ENCODE peak calls at places on chromosome 17, in five cellular contexts. H is A549, S is lung, A is hepatocyte, F is fibroblast of pulmonary artery. T is an unnamed sample.

GRCh38 chr17:68532826-68533225 is 20.6 kb downstream of the PRKAR1A start:
- DNase-seq in S (no peak), H (no peak), A (no peak), F (no peak), T (no peak)

GRCh38 chr17:3378321-3378720 is 7.8 kb downstream of the OR3A2 start:
- DNase-seq in S (no peak), H (no peak), A (no peak), F (no peak), T (no peak)

GRCh38 chr17:62870581-62870964 is 62.5 kb upstream of the MARCHF10 start:
- DNase-seq in S (no peak), H (no peak), A (no peak), F (no peak), T (no peak)

GRCh38 chr17:79164408-79164807 is 89.8 kb downstream of the ENGASE start:
- DNase-seq in F (no peak), S (no peak), A (no peak), H (no peak), T (no peak)

GRCh38 chr17:38532451-38532850 is 73.3 kb downstream of the SRCIN1 start:
- DNase-seq in S (no peak), H (no peak), F (no peak), A (no peak), T (no peak)

GRCh38 chr17:72474243-72474642 is 353.4 kb downstream of the SOX9 start:
- DNase-seq in S (no peak), A (no peak), F (no peak), H (no peak), T (no peak)

GRCh38 chr17:79732246-79732645 is 1.5 kb downstream of the ENPP7 start:
- DNase-seq in H (no peak), A (no peak), F (no peak), S (no peak), T (no peak)

GRCh38 chr17:44007346-44008204 is 3.2 kb downstream of the NAGS start:
- DNase-seq in H (no peak), S (no peak), F (no peak), A (no peak), T (no peak)

GRCh38 chr17:65081439-65081838 is 24.9 kb upstream of the GNA13 start:
- DNase-seq in H (no peak), S (no peak), A (no peak), F (no peak), T (no peak)

GRCh38 chr17:77753691-77754265 is 204.7 kb upstream of the TNRC6C start:
- DNase-seq in H (no peak), A (no peak), F (no peak), S (no peak), T (no peak)

GRCh38 chr17:20983359-20983637 is 59.5 kb downstream of the USP22 start:
- DNase-seq in H (no peak), F (no peak), S (no peak), A (no peak), T (no peak)

GRCh38 chr17:55859518-55859917 is 108.7 kb downstream of the PCTP start:
- DNase-seq in H (no peak), A (no peak), F (no peak), S (no peak), T (no peak)

GRCh38 chr17:59505610-59506276 is 59.7 kb upstream of the DHX40 start:
- DNase-seq in F (no peak), A (peak), S (no peak), H (no peak), T (peak)

GRCh38 chr17:82497483-82498405 is 21.8 kb upstream of the FOXK2 start:
- DNase-seq in H (no peak), A (peak), S (no peak), F (peak), T (peak)

GRCh38 chr17:43125133-43125966 is at the start of gene BRCA1:
- DNase-seq in H (peak), S (peak), F (peak), A (peak), T (peak)

GRCh38 chr17:2244545-2245525 is 58.8 kb downstream of the SMG6 start:
- DNase-seq in F (peak), A (peak), H (peak), S (peak), T (peak)

GRCh38 chr17:78484300-78485159 is 92.7 kb downstream of the DNAH17 start:
- DNase-seq in A (peak), F (no peak), H (peak), S (no peak), T (no peak)

GRCh38 chr17:58710948-58711552 is 18.6 kb downstream of the RAD51C start:
- DNase-seq in H (no peak), S (peak), A (peak), F (peak), T (peak)

GRCh38 chr17:72467841-72468653 is 347.2 kb downstream of the SOX9 start:
- DNase-seq in S (no peak), H (no peak), F (peak), A (peak), T (peak)

GRCh38 chr17:58120195-58120822 is 27.9 kb upstream of the OR4D1 start:
- DNase-seq in S (no peak), F (peak), A (peak), H (no peak), T (peak)

GRCh38 chr17:34996422-34997029 is 16.2 kb downstream of the LIG3 start:
- DNase-seq in S (no peak), A (no peak), H (no peak), F (no peak), T (no peak)

GRCh38 chr17:35934760-35935159 is 4.2 kb upstream of the RDM1 start:
- DNase-seq in H (no peak), A (no peak), S (no peak), F (peak), T (peak)

GRCh38 chr17:2158011-2158410 is 103.1 kb downstream of the HIC1 start:
- DNase-seq in A (peak), H (no peak), S (peak), F (peak), T (peak)

GRCh38 chr17:32185875-32186274 is 43.6 kb downstream of the RHOT1 start:
- DNase-seq in H (no peak), S (no peak), A (no peak), F (no peak), T (no peak)

GRCh38 chr17:44221862-44222111 is 2.3 kb upstream of the UBTF start:
- DNase-seq in A (no peak), F (no peak), H (no peak), S (no peak), T (no peak)

GRCh38 chr17:8670486-8670885 is 40.0 kb upstream of the MYH10 start:
- DNase-seq in H (no peak), S (no peak), F (no peak), A (no peak), T (peak)

GRCh38 chr17:8675306-8675705 is 44.8 kb upstream of the MYH10 start:
- DNase-seq in H (no peak), S (no peak), A (no peak), F (no peak), T (no peak)

GRCh38 chr17:8672326-8672725 is 41.8 kb upstream of the MYH10 start:
- DNase-seq in A (no peak), S (no peak), F (no peak), H (no peak), T (no peak)

GRCh38 chr17:8674344-8675305 is 44.1 kb upstream of the MYH10 start:
- DNase-seq in A (no peak), F (peak), H (no peak), S (peak), T (peak)

GRCh38 chr17:8673621-8674020 is 43.1 kb upstream of the MYH10 start:
- DNase-seq in S (no peak), H (no peak), F (peak), A (no peak), T (peak)
- TF ChIP-seq CTCF in S (no peak), H (no peak), F (no peak), A (no peak), T (no peak)

GRCh38 chr17:48162305-48162934 is 54.9 kb downstream of the SNX11 start:
- DNase-seq in H (peak), F (no peak), S (no peak), A (no peak), T (no peak)

GRCh38 chr17:48161127-48161905 is 53.8 kb downstream of the SNX11 start:
- DNase-seq in H (no peak), F (no peak), S (no peak), A (no peak), T (no peak)

GRCh38 chr17:48162946-48163506 is 55.5 kb downstream of the SNX11 start:
- DNase-seq in F (peak), H (peak), S (no peak), A (peak), T (peak)

GRCh38 chr17:48160177-48160967 is 52.8 kb downstream of the SNX11 start:
- DNase-seq in S (no peak), A (peak), H (no peak), F (no peak), T (no peak)

DNA sequence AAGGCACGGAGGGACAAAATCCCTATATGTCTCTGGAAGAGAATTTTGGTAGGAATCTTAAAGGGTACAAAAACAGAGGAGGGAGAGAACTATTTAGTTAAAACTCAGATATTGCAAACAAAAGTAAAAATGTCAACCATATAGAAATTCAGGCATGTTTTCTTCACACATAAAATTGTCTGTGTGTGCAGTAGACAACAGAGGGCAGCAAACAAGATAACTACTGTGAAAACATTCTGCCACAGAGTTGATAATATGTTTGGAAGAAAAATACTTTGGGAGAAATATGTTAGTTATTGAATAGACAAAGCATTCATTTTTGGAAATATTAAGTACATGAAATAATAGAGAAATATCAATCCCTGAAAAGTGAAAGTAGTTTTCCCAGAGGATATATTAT is 56.2 kb downstream of the SNX11 start:
- DNase-seq in F (no peak), S (no peak), A (no peak), H (no peak), T (no peak)
- TF ChIP-seq CTCF in F (peak), S (no peak), A (peak), H (peak), T (no peak)

GRCh38 chr17:50620848-50621247 is 13.8 kb upstream of the ABCC3 start:
- DNase-seq in A (no peak), F (no peak), H (no peak), S (no peak), T (no peak)
- TF ChIP-seq CTCF in A (peak), F (peak), H (no peak), S (no peak), T (no peak)

DNA sequence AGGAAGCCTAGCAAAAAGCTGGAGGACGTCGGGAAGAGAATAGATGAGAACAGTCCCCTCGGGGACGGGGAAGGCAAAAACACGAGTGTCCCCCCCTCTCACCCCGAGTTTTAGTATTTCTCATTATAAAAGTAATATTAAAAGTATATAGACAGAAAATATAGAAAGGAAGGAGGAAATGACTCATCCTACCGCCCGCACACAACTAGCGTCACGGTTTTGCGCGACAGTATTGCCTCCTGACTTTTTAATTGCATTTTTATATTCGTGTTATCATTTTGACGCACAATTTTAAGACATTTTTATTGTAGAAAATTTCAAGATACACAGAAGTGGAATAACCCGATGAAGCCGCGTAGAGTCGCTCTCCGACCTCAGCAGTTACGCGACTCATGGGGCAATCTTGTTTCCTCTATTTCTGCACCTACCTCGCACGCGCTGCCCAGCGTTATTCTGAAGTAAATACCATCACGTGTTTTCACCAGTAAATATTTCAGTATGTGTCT is 652 bp upstream of the SLC25A19 start:
- DNase-seq in F (peak), H (no peak), A (peak), S (no peak), T (peak)
- TF ChIP-seq CTCF in F (peak), H (peak), A (peak), S (no peak), T (no peak)

GRCh38 chr17:45958994-45959665 is 39.9 kb upstream of the STH start:
- DNase-seq in S (no peak), H (no peak), F (no peak), A (no peak), T (no peak)

GRCh38 chr17:45955326-45955725 is 43.7 kb upstream of the STH start:
- DNase-seq in H (no peak), F (no peak), S (no peak), A (no peak), T (no peak)

GRCh38 chr17:45961206-45961605 is 37.8 kb upstream of the STH start:
- DNase-seq in S (no peak), A (no peak), F (no peak), H (no peak), T (no peak)

GRCh38 chr17:45956090-45956489 is 43.0 kb upstream of the STH start:
- DNase-seq in A (no peak), H (no peak), F (no peak), S (no peak), T (no peak)

DNA sequence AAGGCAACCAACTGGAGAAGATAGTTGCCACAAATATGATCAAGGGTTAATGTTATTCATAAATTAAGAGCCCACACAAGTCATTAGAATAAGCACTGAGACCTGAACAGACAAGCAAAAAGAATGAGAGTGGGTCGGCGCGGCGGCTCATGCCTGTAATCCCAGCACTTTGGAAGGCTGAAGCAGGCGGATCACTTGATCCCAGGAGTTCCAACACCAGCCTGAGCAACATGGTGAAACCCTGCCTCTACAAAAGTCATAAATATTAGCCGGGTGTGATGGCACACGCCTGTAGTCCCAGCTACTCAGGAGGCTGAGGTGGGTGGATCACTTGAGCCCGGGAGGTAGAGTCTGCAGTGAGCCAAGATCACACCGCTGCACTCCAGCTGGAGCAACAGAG is 40.7 kb upstream of the STH start:
- DNase-seq in A (no peak), F (no peak), H (no peak), S (no peak), T (no peak)
- TF ChIP-seq CTCF in A (no peak), F (no peak), H (no peak), S (no peak), T (no peak)

GRCh38 chr17:17359271-17359670 is 56.1 kb downstream of the NT5M start:
- DNase-seq in A (no peak), S (no peak), F (no peak), H (no peak), T (no peak)
- TF ChIP-seq CTCF in A (no peak), S (no peak), F (no peak), H (no peak), T (no peak)

DNA sequence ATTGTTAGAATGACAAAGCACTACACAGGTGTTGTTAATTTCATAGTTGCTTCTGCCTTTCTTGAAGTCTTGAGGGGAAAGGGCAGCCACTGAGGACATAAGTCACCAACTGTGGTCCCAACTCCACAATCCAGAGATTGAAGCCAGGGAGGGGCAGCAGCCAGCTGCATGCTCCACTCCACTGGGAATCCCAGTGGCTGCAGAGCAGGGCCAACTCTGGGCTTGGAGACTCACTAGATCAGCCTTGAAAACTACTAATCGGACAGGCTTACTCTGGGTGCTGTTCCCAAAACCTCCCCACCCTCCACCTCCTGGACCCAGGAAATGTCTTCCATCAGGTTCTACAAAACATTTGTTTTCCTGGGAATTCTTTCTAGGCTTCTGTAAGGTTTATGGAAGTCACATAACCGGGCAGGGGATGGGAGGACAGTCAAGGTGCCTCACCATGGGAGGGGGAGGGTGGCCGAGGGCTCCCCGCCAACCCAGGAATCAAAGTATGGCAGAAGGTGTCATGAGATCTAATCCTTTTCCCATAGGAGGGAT is 68.0 kb downstream of the MYH13 start:
- DNase-seq in H (no peak), S (no peak), F (no peak), A (no peak), T (no peak)
- TF ChIP-seq CTCF in H (no peak), S (no peak), F (no peak), A (no peak), T (no peak)

T was measured in fibroblast of the aortic adventitia.